ENCODE peak calls at places on chromosome 11, in nine cellular contexts. U is tibial artery, X is heart right ventricle, R is right lobe of liver, T is mucosa of descending colon, H is aorta, E is DND-41, P is HAP-1, C is lung. M is an unnamed sample.

GRCh38 chr11:73395297-73396208 is 19.4 kb downstream of the RELT start:
- DNase-seq in E (no peak), H (peak; percentile 59), P (no peak), U (no peak), X (no peak), T (no peak), R (no peak), C (no peak), M (no peak)

GRCh38 chr11:80163011-80163410 is 722.2 kb upstream of the TENM4 start:
- DNase-seq in U (no peak), H (no peak), E (no peak), X (no peak), P (no peak), T (no peak), C (no peak), R (no peak), M (no peak)

GRCh38 chr11:16373768-16374167 is 17.4 kb upstream of the SOX6 start:
- DNase-seq in P (no peak), X (no peak), R (no peak), C (no peak), E (no peak), H (no peak), U (no peak), T (no peak), M (no peak)

GRCh38 chr11:33724644-33725035 is 11.6 kb downstream of the CD59 start:
- DNase-seq in R (no peak), P (no peak), E (no peak), T (peak; percentile 30), H (no peak), C (no peak), U (peak; percentile 82), X (no peak), M (no peak)

GRCh38 chr11:45142241-45142885 is 4.1 kb upstream of the PRDM11 start:
- DNase-seq in R (no peak), H (peak; percentile 22), X (no peak), T (no peak), P (no peak), U (no peak), E (no peak), C (no peak), M (no peak)

GRCh38 chr11:19110290-19110689 is 6.7 kb upstream of the ZDHHC13 start:
- DNase-seq in C (no peak), H (no peak), P (no peak), X (peak; percentile 47), U (no peak), R (no peak), E (no peak), T (peak; percentile 58), M (no peak)

GRCh38 chr11:101600948-101601347 is 17.1 kb upstream of the TRPC6 start:
- DNase-seq in C (no peak), R (no peak), P (no peak), X (no peak), E (no peak), T (no peak), H (no peak), U (no peak), M (no peak)

GRCh38 chr11:116567721-116568242 is 205.0 kb downstream of the BUD13 start:
- DNase-seq in T (no peak), X (no peak), E (no peak), H (no peak), P (no peak), R (no peak), C (no peak), U (no peak), M (no peak)

GRCh38 chr11:92050305-92050704 is 174.3 kb upstream of the FAT3 start:
- DNase-seq in U (no peak), E (no peak), X (no peak), T (no peak), P (no peak), R (no peak), C (no peak), H (no peak), M (no peak)

GRCh38 chr11:48029686-48030279 is 49.4 kb downstream of the PTPRJ start:
- DNase-seq in R (no peak), P (peak; percentile 95), T (no peak), X (no peak), C (no peak), U (no peak), H (no peak), E (no peak), M (no peak)

GRCh38 chr11:48025983-48026340 is 45.6 kb downstream of the PTPRJ start:
- DNase-seq in X (no peak), H (no peak), C (no peak), E (no peak), R (no peak), U (no peak), T (no peak), P (no peak), M (no peak)

GRCh38 chr11:48031602-48032001 is 51.2 kb downstream of the PTPRJ start:
- DNase-seq in T (no peak), R (no peak), P (no peak), H (no peak), E (no peak), X (no peak), U (no peak), C (no peak), M (no peak)

GRCh38 chr11:48025293-48025982 is 45.1 kb downstream of the PTPRJ start:
- DNase-seq in H (peak; percentile 34), P (no peak), R (no peak), C (no peak), X (no peak), E (no peak), T (no peak), U (no peak), M (no peak)

DNA sequence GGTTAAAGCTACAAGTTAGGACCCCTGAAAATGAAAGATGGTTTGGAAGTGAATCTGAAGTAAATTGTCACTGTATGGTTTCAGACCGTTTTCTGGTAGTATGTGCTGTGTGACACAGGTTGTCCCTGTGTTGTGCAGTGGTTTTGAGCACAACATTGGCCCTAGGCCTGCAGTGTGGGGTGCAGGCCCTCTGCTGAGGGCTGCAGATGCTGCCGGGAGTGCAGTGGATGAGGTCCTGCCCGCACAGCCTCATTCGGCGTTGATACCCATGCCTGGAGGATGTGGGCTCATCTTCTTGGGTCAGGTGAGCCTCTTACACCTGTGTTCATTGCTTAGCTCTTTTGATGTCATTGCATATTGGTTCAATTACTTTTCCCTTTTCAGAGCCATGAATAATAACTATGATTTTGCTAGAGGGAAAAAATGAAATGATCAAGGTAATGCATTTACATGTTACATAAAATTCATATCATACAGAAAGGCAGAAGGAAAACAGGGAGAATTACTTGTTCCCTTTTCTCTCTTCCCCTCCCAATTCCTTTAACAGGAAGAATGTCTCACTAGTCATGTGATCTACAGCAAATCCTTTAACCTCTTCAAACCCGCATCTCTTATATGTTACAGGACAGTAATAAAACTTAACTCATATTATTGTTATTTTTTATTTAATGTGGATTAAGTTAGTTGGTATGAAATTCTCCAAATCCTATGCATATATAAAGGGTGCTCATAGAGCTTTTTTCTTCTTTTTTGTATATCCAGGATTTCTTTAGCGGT is 48.7 kb downstream of the PTPRJ start:
- DNase-seq in T (no peak), P (no peak), X (no peak), H (no peak), C (no peak), E (no peak), U (no peak), R (no peak), M (no peak)
- H3K4me3 ChIP-seq in T (no peak overlapping the region), P (no peak overlapping the region), X (no peak overlapping the region), H (no peak overlapping the region), C (no peak overlapping the region), E (no peak overlapping the region), U (no peak overlapping the region), R (no peak overlapping the region), M (no peak overlapping the region)

GRCh38 chr11:111632798-111633197 is 30.5 kb downstream of the SIK2 start:
- DNase-seq in E (no peak), T (no peak), X (no peak), R (no peak), H (no peak), P (no peak), U (no peak), C (no peak), M (no peak)

GRCh38 chr11:111634981-111635705 is 32.9 kb downstream of the SIK2 start:
- DNase-seq in C (no peak), P (no peak), T (no peak), X (no peak), E (no peak), H (no peak), U (no peak), R (no peak), M (no peak)

GRCh38 chr11:111633756-111634362 is 31.6 kb downstream of the SIK2 start:
- DNase-seq in U (no peak), H (no peak), R (no peak), X (no peak), C (no peak), T (no peak), P (no peak), E (no peak), M (no peak)

GRCh38 chr11:111631666-111632039 is 29.4 kb downstream of the SIK2 start:
- DNase-seq in P (no peak), R (no peak), C (no peak), E (no peak), U (no peak), X (no peak), H (no peak), T (no peak), M (no peak)

DNA sequence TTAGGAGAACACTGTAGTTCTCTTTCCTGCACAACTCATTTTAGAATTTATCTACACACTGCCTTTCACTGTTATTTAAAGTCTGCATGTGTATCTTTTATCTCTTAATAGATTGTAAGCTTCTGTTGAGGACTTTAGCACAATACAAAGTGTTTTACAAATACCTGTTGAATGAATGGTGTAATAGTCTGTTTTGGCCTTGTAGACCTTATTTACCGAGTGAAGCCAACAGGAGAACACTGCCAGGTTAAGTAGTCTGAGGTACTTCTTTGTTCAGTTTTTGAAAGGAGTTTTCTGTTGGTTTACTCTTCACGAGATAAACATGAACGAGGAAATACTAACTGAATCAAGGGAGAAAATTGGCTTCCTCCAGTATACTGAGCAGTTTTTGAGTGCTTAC is 31.0 kb downstream of the SIK2 start:
- DNase-seq in R (no peak), H (no peak), P (no peak), X (no peak), U (no peak), T (no peak), C (no peak), E (no peak), M (no peak)
- H3K4me1 ChIP-seq in R (peaks cover 57% of the 10 kb centered on the region), H (peaks cover 4% of the 10 kb centered on the region), P (peaks cover 12% of the 10 kb centered on the region), X (peaks cover 69% of the 10 kb centered on the region), U (peaks cover 14% of the 10 kb centered on the region), T (peaks cover 28% of the 10 kb centered on the region), C (peaks cover 43% of the 10 kb centered on the region), E (peaks cover 8% of the 10 kb centered on the region), M (peaks cover 27% of the 10 kb centered on the region)

DNA sequence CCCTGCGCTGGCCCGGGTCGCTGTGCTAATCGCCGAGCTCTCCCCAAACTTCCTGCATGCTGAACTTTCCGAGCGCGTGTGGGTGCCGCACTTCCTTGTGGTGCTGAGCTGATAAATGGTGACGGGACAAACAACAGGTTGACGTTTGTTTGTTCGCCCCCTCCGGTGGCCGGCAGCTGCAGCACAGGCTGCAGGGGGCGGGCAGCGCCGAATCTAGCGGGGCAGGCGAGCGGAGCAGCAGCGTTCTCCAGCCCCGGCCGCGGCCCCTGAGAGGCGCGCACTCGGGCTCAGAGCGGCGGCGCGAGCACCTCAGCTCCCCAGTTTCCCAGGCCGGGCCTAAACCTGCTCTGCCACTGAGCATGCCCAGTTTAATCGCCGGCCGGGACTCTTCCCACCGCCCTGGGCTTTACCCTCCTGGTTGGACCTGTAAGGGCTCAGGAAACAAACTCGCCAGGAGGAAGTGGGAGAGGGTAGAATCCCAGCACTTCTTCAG is at the start of gene PDGFD:
- DNase-seq in T (peak; percentile 55), E (no peak), X (peak; percentile 65), U (peak; percentile 71), P (peak; percentile 54), H (peak; percentile 85), R (peak; percentile 58), C (peak; percentile 36), M (peak; percentile 55)
- H3K4me3 ChIP-seq in T (no peak within 1 kb of the TSS), E (no peak within 1 kb of the TSS), X (peak within 1 kb of the TSS; percentile 64), U (peak within 1 kb of the TSS; percentile 59), P (peak within 1 kb of the TSS; percentile 24), H (peak within 1 kb of the TSS; percentile 68), R (peak within 1 kb of the TSS; percentile 36), C (peak within 1 kb of the TSS; percentile 20), M (peak within 1 kb of the TSS; percentile 27)

GRCh38 chr11:64242920-64243854 is 2.3 kb downstream of the FKBP2 start:
- DNase-seq in C (no peak), U (no peak), P (no peak), H (no peak), X (no peak), E (no peak), R (no peak), T (peak; percentile 39), M (no peak)
- H3K4me1 ChIP-seq in C (no peaks in the 10 kb centered on the region), U (peaks cover 60% of the 10 kb centered on the region), P (peaks cover 22% of the 10 kb centered on the region), H (no peaks in the 10 kb centered on the region), X (peaks cover 45% of the 10 kb centered on the region), E (peaks cover 63% of the 10 kb centered on the region), R (peaks cover 29% of the 10 kb centered on the region), T (peaks cover 44% of the 10 kb centered on the region), M (peaks cover 14% of the 10 kb centered on the region)